ENCODE peak calls at places on chromosomes 1 and 21, in ten cellular contexts. G is OCI-LY7, K is psoas muscle, X is left lung, Y is keratinocyte, S is cardiac fibroblast, O is HFFc6, C is endothelial cell, D is epithelial cell of proximal tubule, V is AG04449. H is an unnamed sample.

GRCh38 chr1:19023787-19024186 is 67.3 kb upstream of the IFFO2 start:
- DNase-seq in G (no peak), K (no peak), X (no peak), Y (no peak), S (no peak), O (no peak), C (no peak), D (no peak), V (no peak), H (no peak)

GRCh38 chr1:203180611-203181330 is 5.1 kb upstream of the MYBPH start:
- DNase-seq in G (no peak), K (no peak), X (no peak), Y (no peak), S (no peak), O (no peak), C (no peak), D (no peak), V (no peak), H (no peak)

GRCh38 chr1:108057536-108057935 is 92.6 kb upstream of the VAV3 start:
- DNase-seq in G (no peak), K (no peak), X (no peak), Y (no peak), S (peak; percentile 44), O (no peak), C (peak; percentile 56), D (no peak), V (no peak), H (no peak)

GRCh38 chr1:228866498-228866897 is 131.2 kb downstream of the RHOU start:
- DNase-seq in G (no peak), K (no peak), X (no peak), Y (no peak), S (no peak), O (no peak), C (no peak), D (no peak), V (no peak), H (no peak)

GRCh38 chr1:244214009-244214967 is 163.2 kb downstream of the ZBTB18 start:
- DNase-seq in G (no peak), K (peak; percentile 73), X (peak; percentile 42), Y (no peak), S (peak; percentile 94), O (peak; percentile 99), C (no peak), D (peak; percentile 80), V (peak; percentile 98), H (no peak)

GRCh38 chr1:183537405-183537804 is 52.9 kb downstream of the NCF2 start:
- DNase-seq in G (no peak), K (no peak), X (no peak), Y (no peak), S (peak; percentile 43), O (no peak), C (no peak), D (no peak), V (no peak), H (no peak)

GRCh38 chr1:192604979-192605620 is 29.5 kb downstream of the RGS1 start:
- DNase-seq in G (peak; percentile 47), K (no peak), X (no peak), Y (no peak), S (peak; percentile 36), O (peak; percentile 58), C (no peak), D (no peak), V (no peak), H (no peak)

GRCh38 chr1:187491082-187491720 is 662.5 kb downstream of the PLA2G4A start:
- DNase-seq in G (no peak), K (no peak), X (no peak), Y (no peak), S (no peak), O (no peak), C (no peak), D (no peak), V (no peak), H (no peak)

DNA sequence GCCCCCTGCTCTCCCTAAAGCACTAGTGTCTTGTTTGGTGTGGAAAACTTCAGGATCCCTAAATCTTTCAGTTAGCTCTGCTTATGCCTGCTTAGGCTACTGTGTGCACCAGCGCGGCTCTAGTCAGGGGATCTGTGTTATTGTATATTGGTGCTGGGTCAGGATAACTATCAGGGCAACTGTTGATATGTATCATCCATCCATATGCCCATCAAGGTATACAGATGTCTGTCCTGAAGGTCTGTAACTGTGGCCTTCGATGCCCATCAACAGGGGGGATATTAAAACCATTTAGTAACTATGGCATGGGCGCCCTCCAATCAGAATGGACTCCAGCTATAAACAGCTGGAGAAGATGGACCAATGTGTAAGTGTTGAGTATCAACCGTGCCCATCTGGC is 12.4 kb downstream of the NT5C1A start:
- DNase-seq in G (no peak), K (no peak), X (no peak), Y (no peak), S (no peak), O (no peak), C (no peak), D (no peak), V (no peak), H (no peak)
- TF ChIP-seq CTCF in G (no peak), K (no peak), X (no peak), Y (no peak), S (no peak), O (no peak), C (no peak), D (no peak), V (no peak), H (no peak)

GRCh38 chr1:240169188-240169587 is 77.5 kb downstream of the FMN2 start:
- DNase-seq in G (peak; percentile 8), K (no peak), X (no peak), Y (no peak), S (peak; percentile 44), O (peak; percentile 32), C (no peak), D (no peak), V (no peak), H (no peak)
- TF ChIP-seq CTCF in G (peak; percentile 67), K (no peak), X (no peak), Y (no peak), S (peak; percentile 18), O (peak; percentile 66), C (peak; percentile 28), D (peak; percentile 52), V (no peak), H (no peak)

DNA sequence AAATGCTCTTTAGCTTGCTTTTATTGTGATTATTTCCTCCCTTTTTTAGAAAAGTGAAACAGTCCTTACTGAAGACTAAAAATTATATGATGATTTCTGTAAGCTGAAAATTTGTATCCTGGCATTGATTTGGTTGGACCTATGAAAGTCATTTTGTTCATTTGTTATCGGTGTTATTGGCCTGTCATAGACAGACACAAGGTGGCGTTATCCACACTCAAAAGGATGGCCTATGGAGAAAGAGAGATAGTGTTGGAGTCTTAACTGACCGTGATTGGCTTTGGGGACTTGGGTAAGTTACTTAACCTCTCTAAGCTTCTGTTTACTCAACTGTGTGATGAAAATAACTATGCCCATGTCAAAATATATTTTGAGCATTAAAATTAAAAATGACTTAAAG is 203.6 kb upstream of the CHODL start:
- DNase-seq in G (peak; percentile 20), K (no peak), X (no peak), Y (no peak), S (peak; percentile 19), O (no peak), C (peak; percentile 29), D (no peak), V (no peak), H (no peak)
- TF ChIP-seq CTCF in G (peak; percentile 80), K (peak; percentile 8), X (peak; percentile 33), Y (peak; percentile 47), S (no peak), O (peak; percentile 16), C (no peak), D (peak; percentile 55), V (no peak), H (peak; percentile 56)

GRCh38 chr1:110340207-110340468 is 961 bp downstream of the RBM15 start:
- DNase-seq in G (no peak), K (no peak), X (no peak), Y (no peak), S (peak; percentile 15), O (no peak), C (no peak), D (no peak), V (no peak), H (no peak)

GRCh38 chr1:110339040-110339426 is at the start of gene RBM15:
- DNase-seq in G (peak; percentile 100), K (peak; percentile 99), X (peak; percentile 96), Y (peak; percentile 99), S (peak; percentile 100), O (peak; percentile 100), C (peak; percentile 91), D (no peak), V (peak; percentile 100), H (peak; percentile 91)

GRCh38 chr1:110337704-110338199 is 1.4 kb upstream of the RBM15 start:
- DNase-seq in G (peak; percentile 69), K (peak; percentile 69), X (peak; percentile 88), Y (no peak), S (no peak), O (no peak), C (peak; percentile 44), D (no peak), V (no peak), H (peak; percentile 38)

GRCh38 chr1:110339427-110340206 is 440 bp downstream of the RBM15 start:
- DNase-seq in G (peak; percentile 71), K (peak; percentile 76), X (peak; percentile 88), Y (no peak), S (peak; percentile 66), O (peak; percentile 37), C (peak; percentile 57), D (peak; percentile 51), V (no peak), H (peak; percentile 71)

GRCh38 chr1:110338200-110339039 is 757 bp upstream of the RBM15 start:
- DNase-seq in G (peak; percentile 100), K (peak; percentile 97), X (peak; percentile 96), Y (peak; percentile 99), S (no peak), O (peak; percentile 100), C (peak; percentile 92), D (peak; percentile 100), V (no peak), H (peak; percentile 96)
- TF ChIP-seq CTCF in G (peak; percentile 76), K (peak; percentile 64), X (peak; percentile 46), Y (peak; percentile 63), S (peak; percentile 44), O (peak; percentile 80), C (peak; percentile 51), D (peak; percentile 49), V (peak; percentile 50), H (peak; percentile 58)

GRCh38 chr1:94237291-94238226 is at the start of gene ARHGAP29:
- DNase-seq in G (peak; percentile 40), K (peak; percentile 92), X (peak; percentile 95), Y (no peak), S (peak; percentile 76), O (peak; percentile 58), C (peak; percentile 94), D (no peak), V (no peak), H (peak; percentile 18)
- TF ChIP-seq CTCF in G (no peak), K (peak; percentile 1), X (no peak), Y (peak; percentile 12), S (no peak), O (no peak), C (no peak), D (no peak), V (no peak), H (no peak)

H was measured in natural killer cell.